ENCODE peak calls at places on chromosomes 11 and 22, in four cellular contexts. One of them, this sample, is unnamed. For H3K4me1, the result is how much of the 10 kb centered on the place peaks cover.

GRCh38 chr22:49394116-49394785 is 433.4 kb downstream of the BRD1 start:
- DNase-seq in thoracic aorta: no peak
- DNase-seq in body of pancreas: no peak
- DNase-seq in testis: peak
- DNase-seq in this sample: no peak

GRCh38 chr22:27258773-27259172 is 542.8 kb downstream of the MN1 start:
- DNase-seq in body of pancreas: no peak
- DNase-seq in testis: peak
- DNase-seq in thoracic aorta: no peak
- DNase-seq in this sample: no peak

GRCh38 chr11:23856654-23857053 is 640.2 kb upstream of the LUZP2 start:
- DNase-seq in body of pancreas: no peak
- DNase-seq in thoracic aorta: no peak
- DNase-seq in testis: no peak
- DNase-seq in this sample: no peak

GRCh38 chr22:44351685-44352377 is 39.1 kb upstream of the SHISAL1 start:
- DNase-seq in thoracic aorta: no peak
- DNase-seq in testis: peak
- DNase-seq in body of pancreas: no peak
- DNase-seq in this sample: no peak

GRCh38 chr11:73402834-73403185 is 26.6 kb downstream of the RELT start:
- DNase-seq in thoracic aorta: no peak
- DNase-seq in body of pancreas: no peak
- DNase-seq in testis: no peak
- DNase-seq in this sample: no peak

GRCh38 chr11:13276454-13276851 is 1.1 kb upstream of the BMAL1 start:
- DNase-seq in body of pancreas: peak
- DNase-seq in testis: no peak
- DNase-seq in thoracic aorta: no peak
- DNase-seq in this sample: no peak

GRCh38 chr11:86938203-86938899 is 16.8 kb downstream of the FZD4 start:
- DNase-seq in thoracic aorta: no peak
- DNase-seq in testis: no peak
- DNase-seq in body of pancreas: no peak
- DNase-seq in this sample: no peak

GRCh38 chr22:40429481-40429880 is 59.1 kb downstream of the SGSM3 start:
- DNase-seq in body of pancreas: no peak
- DNase-seq in thoracic aorta: no peak
- DNase-seq in testis: no peak
- DNase-seq in this sample: no peak

GRCh38 chr22:27094633-27095308 is 437.4 kb downstream of the MIAT start:
- DNase-seq in body of pancreas: no peak
- DNase-seq in testis: peak
- DNase-seq in thoracic aorta: no peak
- DNase-seq in this sample: no peak

GRCh38 chr11:75534291-75535038 is 8.7 kb upstream of the GDPD5 start:
- DNase-seq in testis: no peak
- DNase-seq in body of pancreas: no peak
- DNase-seq in thoracic aorta: no peak
- DNase-seq in this sample: no peak

GRCh38 chr11:130023204-130023603 is 20.6 kb upstream of the PRDM10 start:
- DNase-seq in testis: no peak
- DNase-seq in thoracic aorta: no peak
- DNase-seq in body of pancreas: no peak
- DNase-seq in this sample: no peak

GRCh38 chr11:2149471-2150205 is 10.4 kb upstream of the IGF2 start:
- DNase-seq in body of pancreas: no peak
- DNase-seq in thoracic aorta: no peak
- DNase-seq in testis: no peak
- DNase-seq in this sample: no peak

GRCh38 chr11:95831198-95831883 is 41.0 kb downstream of the CEP57 start:
- DNase-seq in thoracic aorta: no peak
- DNase-seq in testis: no peak
- DNase-seq in body of pancreas: no peak
- DNase-seq in this sample: no peak

GRCh38 chr11:56670984-56671383 is 7.5 kb downstream of the OR5AR1 start:
- DNase-seq in testis: no peak
- DNase-seq in thoracic aorta: no peak
- DNase-seq in body of pancreas: no peak
- DNase-seq in this sample: no peak

GRCh38 chr11:2088746-2089535 is 50.2 kb downstream of the IGF2 start:
- DNase-seq in testis: peak
- DNase-seq in thoracic aorta: no peak
- DNase-seq in body of pancreas: no peak
- DNase-seq in this sample: no peak

GRCh38 chr11:1439341-1439740 is 47.2 kb downstream of the MOB2 start:
- DNase-seq in testis: no peak
- DNase-seq in thoracic aorta: no peak
- DNase-seq in body of pancreas: no peak
- DNase-seq in this sample: no peak

GRCh38 chr11:46736146-46736545 is 17.1 kb downstream of the F2 start:
- DNase-seq in testis: no peak
- DNase-seq in thoracic aorta: no peak
- DNase-seq in body of pancreas: no peak
- DNase-seq in this sample: no peak

GRCh38 chr22:32444068-32444467 is 20.2 kb downstream of the BPIFC start:
- DNase-seq in body of pancreas: no peak
- DNase-seq in testis: peak
- DNase-seq in thoracic aorta: no peak
- DNase-seq in this sample: no peak

GRCh38 chr11:33160147-33160546 is 1.1 kb downstream of the CSTF3 start:
- DNase-seq in body of pancreas: no peak
- DNase-seq in thoracic aorta: no peak
- DNase-seq in testis: no peak
- DNase-seq in this sample: no peak

GRCh38 chr11:112440518-112440917 is 179.9 kb upstream of the PLET1 start:
- DNase-seq in thoracic aorta: no peak
- DNase-seq in testis: no peak
- DNase-seq in body of pancreas: no peak
- DNase-seq in this sample: no peak

GRCh38 chr11:83713701-83714100 is 427.5 kb upstream of the CCDC90B start:
- DNase-seq in thoracic aorta: no peak
- DNase-seq in body of pancreas: peak
- DNase-seq in testis: no peak
- DNase-seq in this sample: no peak

GRCh38 chr11:30938801-30939200 is 352.6 kb upstream of the MPPED2 start:
- DNase-seq in body of pancreas: no peak
- DNase-seq in testis: no peak
- DNase-seq in thoracic aorta: no peak
- DNase-seq in this sample: no peak

GRCh38 chr11:3795131-3796092 is 1.9 kb downstream of the NUP98 start:
- DNase-seq in thoracic aorta: no peak
- DNase-seq in body of pancreas: no peak
- DNase-seq in testis: no peak
- DNase-seq in this sample: no peak

GRCh38 chr11:62889484-62890437 is 9.1 kb downstream of the SLC3A2 start:
- DNase-seq in body of pancreas: no peak
- DNase-seq in testis: no peak
- DNase-seq in thoracic aorta: no peak
- DNase-seq in this sample: no peak

GRCh38 chr11:2446590-2447252 is 1.9 kb downstream of the KCNQ1 start:
- DNase-seq in thoracic aorta: no peak
- DNase-seq in testis: no peak
- DNase-seq in body of pancreas: peak
- DNase-seq in this sample: no peak

GRCh38 chr11:133118563-133119303 is 413.6 kb downstream of the OPCML start:
- DNase-seq in thoracic aorta: no peak
- DNase-seq in body of pancreas: no peak
- DNase-seq in testis: no peak
- DNase-seq in this sample: no peak

GRCh38 chr11:47943721-47944554 is 36.4 kb upstream of the PTPRJ start:
- DNase-seq in testis: no peak
- DNase-seq in body of pancreas: no peak
- DNase-seq in thoracic aorta: no peak
- DNase-seq in this sample: no peak

GRCh38 chr11:36363361-36364272 is 67.5 kb downstream of the PRR5L start:
- DNase-seq in testis: no peak
- DNase-seq in body of pancreas: no peak
- DNase-seq in thoracic aorta: no peak
- DNase-seq in this sample: no peak

GRCh38 chr11:106156290-106156937 is 79.0 kb downstream of the AASDHPPT start:
- DNase-seq in body of pancreas: peak
- DNase-seq in thoracic aorta: no peak
- DNase-seq in testis: peak
- DNase-seq in this sample: no peak

GRCh38 chr22:27100789-27101188 is 443.4 kb downstream of the MIAT start:
- DNase-seq in testis: no peak
- DNase-seq in thoracic aorta: no peak
- DNase-seq in body of pancreas: no peak
- DNase-seq in this sample: no peak

GRCh38 chr11:68503792-68504191 is 43.2 kb downstream of the PPP6R3 start:
- DNase-seq in body of pancreas: no peak
- DNase-seq in testis: no peak
- DNase-seq in thoracic aorta: no peak
- DNase-seq in this sample: no peak
- H3K4me1 ChIP-seq in body of pancreas: half or more
- H3K4me1 ChIP-seq in testis: under half
- H3K4me1 ChIP-seq in thoracic aorta: half or more
- H3K4me1 ChIP-seq in this sample: half or more

GRCh38 chr22:42958937-42959336 is 56.0 kb downstream of the PACSIN2 start:
- DNase-seq in thoracic aorta: no peak
- DNase-seq in testis: no peak
- DNase-seq in body of pancreas: no peak
- DNase-seq in this sample: no peak

GRCh38 chr22:42960146-42960509 is 54.8 kb downstream of the PACSIN2 start:
- DNase-seq in thoracic aorta: no peak
- DNase-seq in testis: no peak
- DNase-seq in body of pancreas: no peak
- DNase-seq in this sample: no peak

GRCh38 chr22:42957544-42957943 is 57.4 kb downstream of the PACSIN2 start:
- DNase-seq in body of pancreas: no peak
- DNase-seq in thoracic aorta: no peak
- DNase-seq in testis: no peak
- DNase-seq in this sample: no peak

GRCh38 chr22:42957958-42958357 is 57.0 kb downstream of the PACSIN2 start:
- DNase-seq in testis: no peak
- DNase-seq in body of pancreas: peak
- DNase-seq in thoracic aorta: no peak
- DNase-seq in this sample: no peak

GRCh38 chr22:42959472-42960145 is 55.3 kb downstream of the PACSIN2 start:
- DNase-seq in thoracic aorta: no peak
- DNase-seq in testis: no peak
- DNase-seq in body of pancreas: peak
- DNase-seq in this sample: no peak
- H3K4me3 ChIP-seq in thoracic aorta: peak
- H3K4me3 ChIP-seq in testis: no peak
- H3K4me3 ChIP-seq in body of pancreas: no peak
- H3K4me3 ChIP-seq in this sample: no peak

GRCh38 chr22:20034143-20034542 is 13.2 kb downstream of the TANGO2 start:
- DNase-seq in thoracic aorta: no peak
- DNase-seq in testis: no peak
- DNase-seq in body of pancreas: no peak
- DNase-seq in this sample: no peak

GRCh38 chr22:20032407-20032991 is 11.6 kb downstream of the TANGO2 start:
- DNase-seq in body of pancreas: peak
- DNase-seq in thoracic aorta: no peak
- DNase-seq in testis: no peak
- DNase-seq in this sample: no peak

GRCh38 chr22:20031732-20032406 is 11.0 kb downstream of the TANGO2 start:
- DNase-seq in body of pancreas: no peak
- DNase-seq in testis: no peak
- DNase-seq in thoracic aorta: no peak
- DNase-seq in this sample: peak

GRCh38 chr22:20035375-20036084 is 14.6 kb downstream of the TANGO2 start:
- DNase-seq in testis: no peak
- DNase-seq in body of pancreas: no peak
- DNase-seq in thoracic aorta: no peak
- DNase-seq in this sample: no peak

GRCh38 chr22:20033045-20033706 is 12.3 kb downstream of the TANGO2 start:
- DNase-seq in body of pancreas: peak
- DNase-seq in testis: peak
- DNase-seq in thoracic aorta: no peak
- DNase-seq in this sample: no peak
- H3K4me1 ChIP-seq in body of pancreas: under half
- H3K4me1 ChIP-seq in testis: under half
- H3K4me1 ChIP-seq in thoracic aorta: under half
- H3K4me1 ChIP-seq in this sample: under half

DNA sequence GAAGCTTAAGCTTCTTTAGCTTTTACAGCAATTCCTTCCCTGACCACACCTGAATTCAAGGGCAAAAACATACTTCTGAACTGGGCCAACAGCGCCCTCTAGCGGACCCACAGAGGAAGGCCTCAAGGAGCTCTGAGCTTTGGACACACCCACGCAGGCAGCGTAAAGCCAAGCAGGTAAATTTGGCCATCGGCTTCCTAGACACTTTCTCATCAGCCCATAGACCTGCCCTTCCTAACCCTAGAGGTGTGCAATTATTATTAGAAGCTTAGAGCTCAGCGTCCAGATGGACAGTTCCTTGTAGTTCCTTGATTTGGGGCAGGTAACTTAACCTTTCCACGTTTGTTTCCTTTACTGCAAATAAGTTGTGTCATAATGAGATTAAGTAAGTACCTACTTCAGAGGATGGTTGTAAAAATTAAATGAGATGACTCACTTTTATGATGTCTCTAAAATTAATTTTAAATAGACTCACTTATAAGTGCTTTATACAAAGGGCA is 25.7 kb upstream of the HMGXB4 start:
- DNase-seq in testis: peak
- DNase-seq in thoracic aorta: no peak
- DNase-seq in body of pancreas: peak
- DNase-seq in this sample: peak
- H3K4me3 ChIP-seq in testis: no peak
- H3K4me3 ChIP-seq in thoracic aorta: no peak
- H3K4me3 ChIP-seq in body of pancreas: no peak
- H3K4me3 ChIP-seq in this sample: no peak

This sample was measured in CD4-positive, alpha-beta memory T cell.